ENCODE peak calls at places on chromosomes 7 and 10, in ten cellular contexts. T is stimulated activated CD4-positive, alpha-beta T cell treated with anti-CD3 and anti-CD28 coated beads, Interleukin-15, amount 100 ng/mL, for 48 hours; A is activated CD4-positive, CD25-positive, alpha-beta regulatory T cell treated with anti-CD3 and anti-CD28 coated beads, Interleukin-2, amount 50 U/mL, for 72 hours; X is GM23248; O is left cardiac atrium; U is amniotic stem cell; V is central memory CD8-positive, alpha-beta T cell; P is activated T-helper 9 cell treated with anti-CD3 and anti-CD28 coated beads, Interleukin-2, amount 50 U/mL, for 16 hours; N is IMR-90; H is choroid plexus epithelial cell. Z is an unnamed sample.

GRCh38 chr7:54932818-54933543 is 85.8 kb upstream of the EGFR start:
- DNase-seq in U (peak; percentile 23), H (peak; percentile 67), O (peak; percentile 75), T (no peak), V (no peak), P (no peak), A (no peak), X (peak; percentile 83), N (peak; percentile 66), Z (peak; percentile 2)

GRCh38 chr10:43042503-43043341 is 34.1 kb upstream of the RET start:
- DNase-seq in H (no peak), A (peak; percentile 25), V (no peak), P (no peak), N (no peak), U (no peak), T (no peak), X (no peak), O (no peak), Z (no peak)

GRCh38 chr10:62025134-62025794 is 123.8 kb downstream of the ARID5B start:
- DNase-seq in U (no peak), O (no peak), H (no peak), X (no peak), N (no peak), V (no peak), A (no peak), T (no peak), P (no peak), Z (no peak)

GRCh38 chr10:6009961-6010360 is 32.6 kb upstream of the IL15RA start:
- DNase-seq in N (peak; percentile 18), P (no peak), X (peak; percentile 28), H (peak; percentile 21), U (no peak), T (no peak), O (no peak), V (no peak), A (no peak), Z (no peak)

GRCh38 chr10:51196508-51197175 is 122.4 kb downstream of the PRKG1 start:
- DNase-seq in U (no peak), H (no peak), N (no peak), T (no peak), X (no peak), A (no peak), V (no peak), O (no peak), P (no peak), Z (no peak)

GRCh38 chr10:131946880-131947279 is 34.8 kb downstream of the BNIP3 start:
- DNase-seq in P (no peak), N (no peak), H (no peak), O (no peak), A (no peak), T (no peak), X (no peak), V (no peak), U (no peak), Z (no peak)

GRCh38 chr7:516606-517456 is 2.8 kb downstream of the PDGFA start:
- DNase-seq in N (peak; percentile 80), T (no peak), X (peak; percentile 93), H (peak; percentile 73), P (no peak), O (peak; percentile 72), U (peak; percentile 72), A (peak; percentile 46), V (no peak), Z (peak; percentile 30)

GRCh38 chr10:71798308-71798624 is 24.9 kb upstream of the VSIR start:
- DNase-seq in A (no peak), T (no peak), U (no peak), N (no peak), X (no peak), H (no peak), V (no peak), P (no peak), O (no peak), Z (no peak)

GRCh38 chr10:110324201-110324804 is 19.6 kb upstream of the SMNDC1 start:
- DNase-seq in U (no peak), H (no peak), P (no peak), V (no peak), O (no peak), X (peak; percentile 11), A (no peak), N (peak; percentile 48), T (no peak), Z (no peak)

GRCh38 chr7:42104231-42104630 is 132.8 kb downstream of the GLI3 start:
- DNase-seq in U (no peak), X (no peak), O (no peak), N (no peak), P (no peak), V (no peak), T (no peak), A (no peak), H (no peak), Z (no peak)

Z was measured in cerebellum.